ENCODE peak calls at places on chromosome 21, in seven cellular contexts. A is small intestine; J is uterus; E is fibroblast of lung; T is lung; Q is naive thymus-derived CD4-positive, alpha-beta T cell; H is pancreas. P is an unnamed sample. For H3K36me3, the result is how much of the 10 kb centered on the place peaks cover.

GRCh38 chr21:28633803-28634572 is 358.7 kb downstream of the LTN1 start:
- DNase-seq in A (no peak), J (no peak), E (peak), T (no peak), Q (no peak), H (no peak), P (peak)

GRCh38 chr21:26194326-26194725 is 23.8 kb upstream of the APP start:
- DNase-seq in A (no peak), J (no peak), E (no peak), T (no peak), Q (no peak), H (no peak), P (no peak)

GRCh38 chr21:43712268-43712942 is 6.5 kb upstream of the PDXK start:
- DNase-seq in A (peak), J (no peak), E (no peak), T (peak), Q (no peak), H (peak), P (no peak)

GRCh38 chr21:29557200-29557599 is 258.5 kb downstream of the BACH1 start:
- DNase-seq in A (no peak), J (no peak), E (no peak), T (no peak), Q (no peak), H (no peak), P (no peak)

GRCh38 chr21:38756746-38757145 is 49.0 kb upstream of the ETS2 start:
- DNase-seq in A (no peak), J (no peak), E (peak), T (no peak), Q (no peak), H (no peak), P (peak)

GRCh38 chr21:25149022-25149421 is 458.3 kb downstream of the MRPL39 start:
- DNase-seq in A (no peak), J (no peak), E (no peak), T (no peak), Q (no peak), H (no peak), P (no peak)

GRCh38 chr21:44898851-44899767 is 21.6 kb downstream of the ITGB2 start:
- DNase-seq in A (peak), J (no peak), E (no peak), T (no peak), Q (no peak), H (peak), P (no peak)

GRCh38 chr21:15732290-15732995 is 2.7 kb downstream of the USP25 start:
- DNase-seq in A (peak), J (no peak), E (peak), T (no peak), Q (peak), H (no peak), P (no peak)

GRCh38 chr21:14076143-14076806 is 134.5 kb downstream of the LIPI start:
- DNase-seq in A (no peak), J (no peak), E (no peak), T (no peak), Q (no peak), H (peak), P (peak)

GRCh38 chr21:36282568-36283230 is 37.3 kb upstream of the MORC3 start:
- DNase-seq in A (no peak), J (no peak), E (peak), T (no peak), Q (no peak), H (no peak), P (no peak)

GRCh38 chr21:37257526-37257966 is 9.6 kb downstream of the VPS26C start:
- DNase-seq in A (peak), J (peak), E (peak), T (no peak), Q (peak), H (no peak), P (no peak)

GRCh38 chr21:38953516-38953915 is 147.8 kb downstream of the ETS2 start:
- DNase-seq in A (no peak), J (no peak), E (no peak), T (no peak), Q (no peak), H (no peak), P (no peak)

GRCh38 chr21:32359719-32360260 is 33.0 kb downstream of the URB1 start:
- DNase-seq in A (peak), J (no peak), E (no peak), T (no peak), Q (no peak), H (no peak), P (no peak)

GRCh38 chr21:27213328-27213727 is 246.4 kb upstream of the ADAMTS5 start:
- DNase-seq in A (no peak), J (no peak), E (peak), T (no peak), Q (no peak), H (no peak), P (no peak)

GRCh38 chr21:39153373-39153772 is 29.9 kb downstream of the PSMG1 start:
- DNase-seq in A (no peak), J (no peak), E (no peak), T (no peak), Q (no peak), H (no peak), P (no peak)

GRCh38 chr21:39085843-39086415 is 97.3 kb downstream of the PSMG1 start:
- DNase-seq in A (no peak), J (no peak), E (no peak), T (no peak), Q (no peak), H (no peak), P (no peak)

GRCh38 chr21:35321322-35322200 is 272.5 kb upstream of the RUNX1 start:
- DNase-seq in A (no peak), J (no peak), E (no peak), T (no peak), Q (no peak), H (no peak), P (no peak)

GRCh38 chr21:44670642-44671432 is 4.1 kb upstream of the KRTAP12-2 start:
- DNase-seq in A (no peak), J (no peak), E (no peak), T (peak), Q (no peak), H (no peak), P (no peak)

GRCh38 chr21:26783801-26784200 is 61.4 kb downstream of the ADAMTS1 start:
- DNase-seq in A (no peak), J (no peak), E (no peak), T (no peak), Q (no peak), H (no peak), P (no peak)

GRCh38 chr21:38679531-38679930 is 126.2 kb upstream of the ETS2 start:
- DNase-seq in A (no peak), J (no peak), E (peak), T (no peak), Q (no peak), H (no peak), P (peak)

GRCh38 chr21:21481238-21481637 is 483.0 kb downstream of the NCAM2 start:
- DNase-seq in A (no peak), J (no peak), E (peak), T (no peak), Q (no peak), H (no peak), P (no peak)

GRCh38 chr21:25297117-25297516 is 310.2 kb downstream of the MRPL39 start:
- DNase-seq in A (no peak), J (no peak), E (no peak), T (no peak), Q (no peak), H (no peak), P (no peak)

GRCh38 chr21:37874904-37875780 is 41.1 kb downstream of the KCNJ6 start:
- DNase-seq in A (no peak), J (no peak), E (no peak), T (no peak), Q (no peak), H (no peak), P (no peak)

GRCh38 chr21:20110368-20110767 is 887.8 kb upstream of the NCAM2 start:
- DNase-seq in A (no peak), J (no peak), E (no peak), T (no peak), Q (no peak), H (no peak), P (no peak)

GRCh38 chr21:15122241-15122640 is 57.4 kb upstream of the NRIP1 start:
- DNase-seq in A (no peak), J (no peak), E (no peak), T (no peak), Q (no peak), H (no peak), P (no peak)

GRCh38 chr21:29217818-29218252 is 80.9 kb upstream of the BACH1 start:
- DNase-seq in A (no peak), J (no peak), E (peak), T (no peak), Q (no peak), H (no peak), P (peak)

GRCh38 chr21:43585514-43585913 is 73.8 kb downstream of the HSF2BP start:
- DNase-seq in A (no peak), J (no peak), E (no peak), T (no peak), Q (no peak), H (no peak), P (no peak)

GRCh38 chr21:20811702-20812101 is 186.5 kb upstream of the NCAM2 start:
- DNase-seq in A (no peak), J (no peak), E (no peak), T (no peak), Q (no peak), H (no peak), P (no peak)

GRCh38 chr21:43657355-43658093 is 1.8 kb downstream of the HSF2BP start:
- DNase-seq in A (no peak), J (no peak), E (no peak), T (no peak), Q (no peak), H (peak), P (no peak)

GRCh38 chr21:34889537-34890257 is 159.4 kb downstream of the RUNX1 start:
- DNase-seq in A (peak), J (peak), E (peak), T (peak), Q (peak), H (peak), P (peak)

GRCh38 chr21:40386981-40387380 is 460.0 kb downstream of the DSCAM start:
- DNase-seq in A (no peak), J (no peak), E (no peak), T (no peak), Q (no peak), H (no peak), P (no peak)

GRCh38 chr21:41810597-41810932 is 43.7 kb upstream of the RIPK4 start:
- DNase-seq in A (no peak), J (no peak), E (no peak), T (no peak), Q (no peak), H (no peak), P (no peak)
- H3K36me3 ChIP-seq in A (under half), J (under half), E (under half), T (under half), Q (under half), H (under half), P (under half)

DNA sequence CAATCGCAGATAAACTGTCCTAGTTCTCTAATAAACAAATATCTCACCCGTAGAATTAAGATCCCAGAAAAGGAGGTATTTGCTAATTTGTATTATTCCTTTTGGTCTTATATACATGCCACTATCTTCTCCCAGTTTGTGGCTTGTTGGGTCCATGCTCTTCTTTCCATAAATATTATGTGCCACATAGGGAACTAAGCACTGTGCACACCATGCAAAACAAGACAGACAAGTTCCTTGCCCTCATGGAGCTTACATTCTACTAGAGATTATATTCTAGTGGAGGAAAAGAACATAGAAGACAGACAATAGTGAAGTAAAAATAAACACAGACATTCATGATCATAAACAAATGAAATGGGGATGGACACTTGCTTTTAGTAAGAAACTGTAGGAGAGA is 4.7 kb downstream of the GART start:
- DNase-seq in A (no peak), J (no peak), E (no peak), T (no peak), Q (no peak), H (no peak), P (no peak)
- H3K36me3 ChIP-seq in A (under half), J (under half), E (under half), T (under half), Q (under half), H (under half), P (half or more)

DNA sequence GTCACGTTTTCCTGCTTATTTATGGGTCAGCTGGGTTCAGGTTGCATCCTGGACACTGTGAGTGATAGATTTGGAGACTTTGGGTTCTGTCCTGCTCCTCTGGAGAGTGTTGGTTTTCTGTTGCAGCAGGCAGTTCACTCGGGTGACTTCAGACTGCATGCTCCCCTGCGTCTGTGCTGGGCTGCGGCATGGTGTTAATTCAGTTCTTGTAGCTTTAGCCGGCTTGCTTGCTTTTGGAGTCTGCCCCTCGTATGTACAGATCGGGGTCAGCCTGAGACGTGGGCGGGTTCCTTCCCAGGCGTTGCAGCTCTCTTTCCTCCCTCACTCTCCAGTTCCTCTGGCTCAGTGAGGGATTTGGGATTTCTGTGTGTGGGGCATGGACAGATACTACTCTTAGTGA is 38.0 kb downstream of the PCNT start:
- DNase-seq in A (no peak), J (no peak), E (no peak), T (no peak), Q (no peak), H (no peak), P (no peak)
- H3K36me3 ChIP-seq in A (under half), J (under half), E (under half), T (half or more), Q (under half), H (under half), P (half or more)

DNA sequence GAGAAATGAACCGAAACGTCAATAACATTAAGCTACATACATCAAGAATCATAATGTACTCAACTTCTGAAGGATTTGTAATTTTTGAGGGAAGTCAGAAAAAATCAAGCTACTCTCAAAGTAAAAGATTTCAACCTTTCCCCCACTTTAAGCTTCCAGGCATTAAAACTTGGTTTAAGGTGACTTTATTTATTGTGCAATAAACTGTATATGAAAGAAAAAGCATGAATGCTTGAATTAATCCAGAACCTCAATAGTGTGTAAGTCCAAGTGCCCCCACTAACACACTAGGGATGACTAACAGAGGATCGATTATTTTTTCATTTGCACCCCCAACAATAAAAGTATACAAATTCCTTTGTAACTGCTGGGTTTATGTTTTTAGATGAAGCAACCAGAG is 10.9 kb downstream of the GART start:
- DNase-seq in A (no peak), J (no peak), E (no peak), T (no peak), Q (no peak), H (no peak), P (no peak)
- H3K36me3 ChIP-seq in A (under half), J (under half), E (under half), T (under half), Q (under half), H (half or more), P (half or more)

DNA sequence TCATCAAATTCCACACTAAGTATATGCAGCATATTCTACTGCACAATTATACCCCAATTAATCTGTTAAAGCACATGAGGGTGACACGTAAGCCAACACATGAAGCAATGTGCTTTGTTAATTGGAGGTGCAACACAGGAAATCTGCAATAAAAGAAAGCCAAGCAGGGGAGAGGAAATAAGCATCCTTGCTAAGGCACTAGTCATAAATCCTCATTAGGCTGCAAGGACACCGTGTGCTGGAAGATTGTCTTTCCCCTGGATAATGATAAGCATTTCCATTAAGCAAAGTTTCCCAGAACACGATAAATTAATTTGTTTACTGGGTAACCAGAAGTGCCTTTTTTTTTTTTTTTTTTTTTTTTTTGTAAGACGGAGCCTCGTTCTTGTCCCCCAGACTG is 113.4 kb upstream of the KRTAP19-8 start:
- DNase-seq in A (no peak), J (no peak), E (no peak), T (no peak), Q (no peak), H (no peak), P (no peak)
- H3K36me3 ChIP-seq in A (under half), J (under half), E (under half), T (under half), Q (under half), H (under half), P (under half)